ENCODE peak calls at places on chromosomes 11 and 22, in nine cellular contexts. R is PC-3, Q is IMR-90, N is AG04450, W is left ventricle myocardium inferior, O is stomach, X is psoas muscle, U is dorsolateral prefrontal cortex, Z is sigmoid colon. P is an unnamed sample. For H3K27me3, the result is how much of the 10 kb centered on the place peaks cover.

GRCh38 chr11:111665779-111666178 is 63.5 kb downstream of the SIK2 start:
- DNase-seq in X (no peak), O (no peak), R (peak), W (no peak), Z (no peak), Q (peak), N (peak), U (no peak), P (no peak)

GRCh38 chr11:34149786-34150185 is 44.4 kb downstream of the NAT10 start:
- DNase-seq in U (no peak), W (no peak), Z (no peak), O (no peak), Q (no peak), N (no peak), R (peak), X (no peak), P (no peak)

GRCh38 chr11:63445720-63446119 is 45.2 kb downstream of the PLAAT5 start:
- DNase-seq in R (peak), N (no peak), W (no peak), O (no peak), Z (no peak), U (no peak), X (no peak), Q (peak), P (no peak)

GRCh38 chr11:6468712-6469495 is 4.8 kb downstream of the TRIM3 start:
- DNase-seq in O (peak), W (peak), R (peak), X (peak), N (peak), Q (peak), U (peak), Z (peak), P (peak)

GRCh38 chr22:23531966-23532735 is 47.9 kb downstream of the IGLL1 start:
- DNase-seq in U (no peak), R (no peak), Z (peak), W (no peak), N (no peak), O (no peak), Q (no peak), X (no peak), P (no peak)

GRCh38 chr11:64876835-64877341 is 1.5 kb downstream of the EHD1 start:
- DNase-seq in Q (peak), Z (no peak), O (peak), U (no peak), R (peak), N (no peak), W (no peak), X (peak), P (peak)

GRCh38 chr11:63564785-63565350 is 1.7 kb upstream of the PLAAT2 start:
- DNase-seq in O (peak), Q (no peak), U (no peak), W (no peak), N (no peak), R (peak), Z (no peak), X (no peak), P (no peak)

GRCh38 chr11:75267171-75267970 is 26.8 kb downstream of the TPBGL start:
- DNase-seq in O (no peak), Z (peak), W (no peak), U (peak), X (no peak), Q (no peak), R (no peak), N (no peak), P (no peak)

GRCh38 chr22:23237201-23237798 is 57.0 kb downstream of the BCR start:
- DNase-seq in Q (peak), R (no peak), N (peak), Z (peak), U (peak), X (peak), O (peak), W (peak), P (no peak)

GRCh38 chr11:92224394-92225205 is at the start of gene FAT3:
- DNase-seq in W (no peak), O (no peak), X (peak), Z (peak), U (peak), Q (peak), N (peak), R (no peak), P (no peak)

GRCh38 chr11:105923814-105924213 is 98.2 kb downstream of the MSANTD4 start:
- DNase-seq in N (no peak), W (no peak), O (no peak), R (peak), Z (no peak), U (no peak), Q (peak), X (no peak), P (peak)

GRCh38 chr22:45976351-45977002 is 485 bp downstream of the WNT7B start:
- DNase-seq in X (no peak), W (no peak), O (no peak), R (peak), Z (no peak), U (no peak), N (no peak), Q (no peak), P (no peak)

GRCh38 chr11:130528862-130529261 is 80.4 kb downstream of the ADAMTS15 start:
- DNase-seq in O (no peak), Z (no peak), Q (no peak), N (no peak), U (no peak), R (peak), W (no peak), X (no peak), P (no peak)

GRCh38 chr11:94089356-94089755 is 39.3 kb upstream of the PANX1 start:
- DNase-seq in Q (no peak), O (no peak), N (no peak), Z (no peak), W (no peak), R (peak), X (no peak), U (no peak), P (no peak)

GRCh38 chr11:126573325-126574076 is 218.0 kb downstream of the ST3GAL4 start:
- DNase-seq in X (no peak), Z (no peak), O (no peak), N (no peak), Q (no peak), W (no peak), R (no peak), U (no peak), P (no peak)

GRCh38 chr11:83033972-83034672 is 37.6 kb downstream of the RAB30 start:
- DNase-seq in R (peak), Z (peak), N (no peak), O (peak), U (peak), Q (peak), W (peak), X (peak), P (peak)

GRCh38 chr22:47176573-47177333 is 414.3 kb downstream of the TBC1D22A start:
- DNase-seq in O (no peak), W (no peak), N (no peak), Z (peak), R (no peak), Q (no peak), X (peak), U (peak), P (no peak)

GRCh38 chr22:47174671-47175111 is 412.2 kb downstream of the TBC1D22A start:
- DNase-seq in Q (no peak), O (no peak), U (peak), R (no peak), W (no peak), X (peak), Z (peak), N (no peak), P (no peak)

GRCh38 chr22:47175761-47176359 is 413.4 kb downstream of the TBC1D22A start:
- DNase-seq in R (no peak), Q (no peak), W (no peak), X (peak), N (no peak), O (no peak), Z (peak), U (peak), P (no peak)

GRCh38 chr22:47174096-47174495 is 411.6 kb downstream of the TBC1D22A start:
- DNase-seq in W (no peak), R (no peak), X (no peak), U (peak), O (no peak), Z (peak), Q (no peak), N (no peak), P (no peak)

GRCh38 chr22:47175151-47175760 is 412.8 kb downstream of the TBC1D22A start:
- DNase-seq in U (peak), N (peak), Z (peak), R (no peak), X (peak), W (no peak), O (no peak), Q (peak), P (no peak)
- H3K4me3 ChIP-seq in U (no peak), N (no peak), Z (no peak), R (no peak), X (no peak), W (no peak), O (no peak), Q (no peak), P (no peak)

DNA sequence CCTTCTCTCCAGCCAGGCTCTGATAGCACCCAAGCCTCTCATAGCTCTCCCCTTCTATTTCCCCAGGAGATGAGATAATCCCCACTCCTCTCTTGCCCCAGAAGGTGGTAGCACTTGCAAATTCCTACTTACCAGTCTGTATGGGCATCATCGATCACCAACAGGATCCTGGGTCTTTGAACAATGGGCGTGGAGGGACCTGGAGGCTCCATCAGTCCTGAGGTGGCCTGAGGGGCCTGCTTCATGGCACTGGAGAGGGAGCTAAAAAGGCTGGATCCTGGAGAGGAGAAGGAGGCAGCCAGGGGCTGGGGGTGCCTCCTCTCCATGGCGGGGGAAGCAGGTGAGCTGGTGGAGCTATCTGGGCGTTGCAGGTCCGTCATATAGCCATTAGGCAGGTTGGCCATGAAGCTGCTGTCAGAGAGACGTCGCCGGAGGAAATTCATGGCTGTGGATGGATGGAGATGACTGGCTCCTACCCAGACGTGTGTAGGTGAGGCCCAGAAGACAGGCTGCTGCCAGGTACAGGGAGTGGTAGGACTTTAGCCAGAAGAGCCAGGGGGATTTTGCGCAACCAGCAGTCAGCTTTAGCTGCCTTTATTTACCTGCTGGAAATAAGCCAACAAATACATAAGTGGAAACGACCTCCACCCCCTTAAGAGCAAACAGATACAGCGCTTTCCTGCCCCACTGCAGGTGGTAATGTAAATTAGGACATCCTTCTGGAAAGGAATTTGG is 51.8 kb downstream of the SYN3 start:
- DNase-seq in O (peak), Z (no peak), N (no peak), W (no peak), X (no peak), R (no peak), U (no peak), Q (no peak), P (no peak)
- TF ChIP-seq CTCF in O (no peak), Z (no peak), N (no peak), W (no peak), X (no peak), R (no peak), U (no peak), Q (no peak), P (no peak)

DNA sequence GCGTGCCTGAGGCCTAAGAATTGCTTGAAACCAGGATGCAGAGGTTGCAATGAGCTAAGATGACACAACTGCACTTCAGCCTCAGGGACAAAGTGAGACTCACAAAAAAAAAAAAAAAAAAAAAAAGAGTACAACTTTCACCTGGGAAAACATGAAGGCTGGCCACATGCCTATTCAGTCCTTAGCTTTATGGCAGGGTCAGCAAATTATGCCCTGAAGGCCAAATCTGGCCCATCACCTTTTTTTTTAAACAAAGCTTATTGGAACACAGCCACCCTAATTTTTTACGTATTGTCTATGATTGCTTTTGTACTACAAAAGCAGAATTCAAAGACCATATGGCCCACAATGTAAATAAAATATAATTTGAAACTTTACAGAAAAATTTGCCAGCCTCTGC is 8.2 kb downstream of the FSHB start:
- DNase-seq in U (no peak), W (no peak), R (no peak), N (no peak), Z (no peak), O (no peak), X (no peak), Q (no peak), P (no peak)
- H3K27me3 ChIP-seq in U (under half), W (under half), R (under half), N (under half), Z (under half), O (under half), X (under half), Q (under half), P (under half)

GRCh38 chr11:377174-377865 is 8.0 kb downstream of the B4GALNT4 start:
- DNase-seq in Q (no peak), W (no peak), O (no peak), X (no peak), R (no peak), Z (no peak), U (no peak), N (no peak), P (no peak)
- H3K4me3 ChIP-seq in Q (no peak), W (no peak), O (no peak), X (no peak), R (no peak), Z (no peak), U (no peak), N (no peak), P (no peak)

DNA sequence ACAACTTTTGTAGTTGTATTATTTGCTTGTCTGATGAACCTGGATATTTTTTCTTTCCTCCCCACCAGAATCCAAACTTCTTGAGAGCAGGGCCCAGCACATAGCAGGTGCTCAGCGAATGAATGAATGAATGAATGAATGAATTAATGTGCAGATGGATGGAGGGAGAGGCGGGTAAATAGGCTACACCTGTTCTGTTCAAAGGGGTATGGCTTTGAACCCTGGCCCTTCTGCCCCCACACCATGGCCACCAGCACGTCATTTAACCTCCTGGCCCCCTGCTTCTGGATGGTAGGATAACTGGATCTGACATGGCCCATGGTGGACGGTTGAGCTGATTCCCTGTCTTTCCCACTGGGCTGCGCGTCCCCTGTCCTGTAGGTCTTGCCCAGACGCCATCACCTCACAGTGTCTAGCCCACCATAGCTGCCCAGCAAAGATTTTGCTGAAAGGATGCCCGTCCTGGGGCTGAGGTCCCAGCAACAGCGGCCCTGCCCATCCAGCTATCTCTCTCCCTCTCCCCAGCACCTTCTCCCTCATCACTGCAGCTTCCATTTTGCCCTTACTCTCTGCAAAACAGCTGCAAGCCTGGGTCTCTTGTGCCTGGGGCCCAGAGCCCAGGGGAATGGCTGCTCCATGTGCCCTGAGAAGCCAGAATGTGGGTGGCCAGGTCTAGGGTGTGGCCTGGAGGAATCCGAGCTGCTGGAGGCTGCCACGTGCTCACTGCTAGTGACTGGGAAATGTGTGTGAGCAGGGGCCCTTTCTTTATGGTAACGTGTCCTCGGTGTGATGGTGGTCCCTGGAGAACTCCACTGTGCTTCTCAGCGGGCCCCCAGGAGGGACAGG is 49.3 kb upstream of the LINC01488 start:
- DNase-seq in U (no peak), Z (no peak), N (no peak), W (peak), X (no peak), O (no peak), R (no peak), Q (no peak), P (no peak)
- TF ChIP-seq CTCF in U (no peak), Z (no peak), N (no peak), W (no peak), X (no peak), O (no peak), R (no peak), Q (no peak), P (no peak)

GRCh38 chr11:72673284-72673942 is 809 bp downstream of the PDE2A start:
- DNase-seq in N (no peak), Q (no peak), W (no peak), O (no peak), U (no peak), X (no peak), Z (no peak), R (no peak), P (no peak)

GRCh38 chr11:72675221-72675620 is 999 bp upstream of the PDE2A start:
- DNase-seq in Q (no peak), O (no peak), U (no peak), Z (no peak), W (no peak), X (no peak), R (no peak), N (no peak), P (no peak)

GRCh38 chr11:72672839-72673238 is 1.4 kb downstream of the PDE2A start:
- DNase-seq in X (no peak), W (no peak), U (no peak), Q (no peak), N (no peak), Z (no peak), O (no peak), R (no peak), P (no peak)

GRCh38 chr11:72676874-72677341 is 2.7 kb upstream of the PDE2A start:
- DNase-seq in Z (no peak), W (peak), Q (peak), X (peak), O (peak), N (no peak), U (peak), R (peak), P (no peak)

GRCh38 chr11:72673943-72674828 is at the start of gene PDE2A:
- DNase-seq in R (no peak), X (no peak), Z (no peak), O (no peak), Q (no peak), N (no peak), W (no peak), U (peak), P (no peak)
- H3K27me3 ChIP-seq in R (half or more), X (half or more), Z (under half), O (under half), Q (half or more), N (half or more), W (half or more), U (under half), P (under half)

GRCh38 chr11:115501895-115502589 is 2.2 kb downstream of the CADM1 start:
- DNase-seq in X (no peak), U (no peak), Q (peak), N (no peak), R (no peak), Z (no peak), O (no peak), W (no peak), P (no peak)

GRCh38 chr11:115501504-115501894 is 2.7 kb downstream of the CADM1 start:
- DNase-seq in U (no peak), O (no peak), N (no peak), Q (no peak), R (no peak), Z (no peak), X (no peak), W (no peak), P (no peak)

GRCh38 chr11:115503083-115503885 is 931 bp downstream of the CADM1 start:
- DNase-seq in N (no peak), U (peak), Z (peak), W (peak), X (peak), O (peak), Q (peak), R (peak), P (peak)

GRCh38 chr11:115503886-115504278 is 333 bp downstream of the CADM1 start:
- DNase-seq in N (no peak), W (no peak), Q (no peak), O (no peak), X (no peak), U (no peak), R (no peak), Z (no peak), P (no peak)

DNA sequence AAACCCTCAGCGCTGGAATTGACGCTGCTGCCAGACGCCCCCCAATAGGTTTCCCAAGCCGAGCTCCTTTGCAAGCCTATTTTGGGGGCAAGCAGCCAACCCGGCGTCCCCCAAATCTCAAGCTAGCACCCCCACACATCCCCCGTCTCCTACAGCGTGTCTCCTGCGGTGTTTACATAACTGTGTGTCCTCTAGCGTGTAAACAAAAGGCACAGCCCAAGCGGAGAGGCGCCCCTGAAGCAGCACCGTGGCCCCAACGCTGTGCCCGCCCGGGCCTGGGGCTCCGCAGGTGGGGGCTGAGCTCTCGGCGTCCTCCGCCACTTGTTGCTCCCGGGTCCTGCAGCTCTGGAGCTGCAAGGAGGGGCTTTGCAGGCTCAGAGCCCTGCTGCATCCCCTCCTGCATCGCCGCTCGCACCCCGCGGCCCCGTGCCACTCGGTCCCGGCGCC is 1.6 kb downstream of the CADM1 start:
- DNase-seq in Q (no peak), O (no peak), W (no peak), X (peak), R (no peak), Z (no peak), N (no peak), U (no peak), P (no peak)
- H3K4me3 ChIP-seq in Q (peak), O (peak), W (peak), X (peak), R (peak), Z (peak), N (peak), U (peak), P (peak)